ENCODE peak calls at places on chromosomes 12 and 14, in ten cellular contexts. One of them, this sample, is unnamed.

GRCh38 chr14:61527325-61528100 is 167.8 kb upstream of the HIF1A start:
- DNase-seq in CD4-positive, alpha-beta T cell: no peak
- DNase-seq in dorsolateral prefrontal cortex: no peak
- DNase-seq in H54: peak
- DNase-seq in stimulated activated CD8-positive, alpha-beta memory T cell treated with anti-CD3 and anti-CD28 coated beads, Interleukin-2, amount 100 ng/mL, for 48 hours: no peak
- DNase-seq in AG10803: peak
- DNase-seq in nucleus accumbens: no peak
- DNase-seq in ecto neural progenitor cell: no peak
- DNase-seq in KBM-7: no peak
- DNase-seq in midbrain: no peak
- DNase-seq in this sample: no peak

GRCh38 chr12:583251-583869 is 79.9 kb downstream of the NINJ2 start:
- DNase-seq in CD4-positive, alpha-beta T cell: no peak
- DNase-seq in dorsolateral prefrontal cortex: peak
- DNase-seq in H54: no peak
- DNase-seq in stimulated activated CD8-positive, alpha-beta memory T cell treated with anti-CD3 and anti-CD28 coated beads, Interleukin-2, amount 100 ng/mL, for 48 hours: no peak
- DNase-seq in AG10803: no peak
- DNase-seq in nucleus accumbens: no peak
- DNase-seq in ecto neural progenitor cell: peak
- DNase-seq in KBM-7: no peak
- DNase-seq in midbrain: no peak
- DNase-seq in this sample: no peak

GRCh38 chr12:70982991-70983390 is 62.5 kb upstream of the PTPRR start:
- DNase-seq in CD4-positive, alpha-beta T cell: no peak
- DNase-seq in dorsolateral prefrontal cortex: no peak
- DNase-seq in H54: no peak
- DNase-seq in stimulated activated CD8-positive, alpha-beta memory T cell treated with anti-CD3 and anti-CD28 coated beads, Interleukin-2, amount 100 ng/mL, for 48 hours: no peak
- DNase-seq in AG10803: peak
- DNase-seq in nucleus accumbens: no peak
- DNase-seq in ecto neural progenitor cell: no peak
- DNase-seq in KBM-7: no peak
- DNase-seq in midbrain: no peak
- DNase-seq in this sample: no peak

GRCh38 chr12:94110258-94110657 is 38.1 kb upstream of the PLXNC1 start:
- DNase-seq in CD4-positive, alpha-beta T cell: no peak
- DNase-seq in dorsolateral prefrontal cortex: no peak
- DNase-seq in H54: no peak
- DNase-seq in stimulated activated CD8-positive, alpha-beta memory T cell treated with anti-CD3 and anti-CD28 coated beads, Interleukin-2, amount 100 ng/mL, for 48 hours: no peak
- DNase-seq in AG10803: no peak
- DNase-seq in nucleus accumbens: no peak
- DNase-seq in ecto neural progenitor cell: no peak
- DNase-seq in KBM-7: no peak
- DNase-seq in midbrain: no peak
- DNase-seq in this sample: no peak

GRCh38 chr12:105573574-105573973 is 243.1 kb downstream of the C12orf75 start:
- DNase-seq in CD4-positive, alpha-beta T cell: no peak
- DNase-seq in dorsolateral prefrontal cortex: no peak
- DNase-seq in H54: no peak
- DNase-seq in stimulated activated CD8-positive, alpha-beta memory T cell treated with anti-CD3 and anti-CD28 coated beads, Interleukin-2, amount 100 ng/mL, for 48 hours: no peak
- DNase-seq in AG10803: no peak
- DNase-seq in nucleus accumbens: no peak
- DNase-seq in ecto neural progenitor cell: no peak
- DNase-seq in KBM-7: no peak
- DNase-seq in midbrain: no peak
- DNase-seq in this sample: no peak

GRCh38 chr14:95463173-95463901 is 53.1 kb downstream of the SYNE3 start:
- DNase-seq in CD4-positive, alpha-beta T cell: peak
- DNase-seq in dorsolateral prefrontal cortex: no peak
- DNase-seq in H54: no peak
- DNase-seq in stimulated activated CD8-positive, alpha-beta memory T cell treated with anti-CD3 and anti-CD28 coated beads, Interleukin-2, amount 100 ng/mL, for 48 hours: no peak
- DNase-seq in AG10803: no peak
- DNase-seq in nucleus accumbens: no peak
- DNase-seq in ecto neural progenitor cell: no peak
- DNase-seq in KBM-7: peak
- DNase-seq in midbrain: no peak
- DNase-seq in this sample: peak

GRCh38 chr14:104184506-104184905 is 46.1 kb downstream of the KIF26A start:
- DNase-seq in CD4-positive, alpha-beta T cell: no peak
- DNase-seq in dorsolateral prefrontal cortex: no peak
- DNase-seq in H54: no peak
- DNase-seq in stimulated activated CD8-positive, alpha-beta memory T cell treated with anti-CD3 and anti-CD28 coated beads, Interleukin-2, amount 100 ng/mL, for 48 hours: no peak
- DNase-seq in AG10803: no peak
- DNase-seq in nucleus accumbens: no peak
- DNase-seq in ecto neural progenitor cell: no peak
- DNase-seq in KBM-7: no peak
- DNase-seq in midbrain: no peak
- DNase-seq in this sample: no peak

GRCh38 chr12:94994312-94994711 is 9.2 kb downstream of the NDUFA12 start:
- DNase-seq in CD4-positive, alpha-beta T cell: no peak
- DNase-seq in dorsolateral prefrontal cortex: no peak
- DNase-seq in H54: peak
- DNase-seq in stimulated activated CD8-positive, alpha-beta memory T cell treated with anti-CD3 and anti-CD28 coated beads, Interleukin-2, amount 100 ng/mL, for 48 hours: no peak
- DNase-seq in AG10803: peak
- DNase-seq in nucleus accumbens: peak
- DNase-seq in ecto neural progenitor cell: no peak
- DNase-seq in KBM-7: no peak
- DNase-seq in midbrain: no peak
- DNase-seq in this sample: no peak

GRCh38 chr12:119258149-119258548 is 76.4 kb upstream of the CCDC60 start:
- DNase-seq in CD4-positive, alpha-beta T cell: no peak
- DNase-seq in dorsolateral prefrontal cortex: no peak
- DNase-seq in H54: no peak
- DNase-seq in stimulated activated CD8-positive, alpha-beta memory T cell treated with anti-CD3 and anti-CD28 coated beads, Interleukin-2, amount 100 ng/mL, for 48 hours: no peak
- DNase-seq in AG10803: no peak
- DNase-seq in nucleus accumbens: no peak
- DNase-seq in ecto neural progenitor cell: no peak
- DNase-seq in KBM-7: peak
- DNase-seq in midbrain: no peak
- DNase-seq in this sample: no peak

GRCh38 chr14:103382375-103382774 is 2.8 kb upstream of the MARK3 start:
- DNase-seq in CD4-positive, alpha-beta T cell: no peak
- DNase-seq in dorsolateral prefrontal cortex: no peak
- DNase-seq in H54: no peak
- DNase-seq in stimulated activated CD8-positive, alpha-beta memory T cell treated with anti-CD3 and anti-CD28 coated beads, Interleukin-2, amount 100 ng/mL, for 48 hours: no peak
- DNase-seq in AG10803: peak
- DNase-seq in nucleus accumbens: no peak
- DNase-seq in ecto neural progenitor cell: no peak
- DNase-seq in KBM-7: no peak
- DNase-seq in midbrain: no peak
- DNase-seq in this sample: no peak

GRCh38 chr12:13091831-13092230 is 11.6 kb downstream of the GSG1 start:
- DNase-seq in CD4-positive, alpha-beta T cell: no peak
- DNase-seq in dorsolateral prefrontal cortex: no peak
- DNase-seq in H54: no peak
- DNase-seq in stimulated activated CD8-positive, alpha-beta memory T cell treated with anti-CD3 and anti-CD28 coated beads, Interleukin-2, amount 100 ng/mL, for 48 hours: no peak
- DNase-seq in AG10803: no peak
- DNase-seq in nucleus accumbens: no peak
- DNase-seq in ecto neural progenitor cell: no peak
- DNase-seq in KBM-7: no peak
- DNase-seq in midbrain: no peak
- DNase-seq in this sample: no peak

GRCh38 chr14:68568907-68569545 is 223.8 kb downstream of the ZFP36L1 start:
- DNase-seq in CD4-positive, alpha-beta T cell: no peak
- DNase-seq in dorsolateral prefrontal cortex: no peak
- DNase-seq in H54: no peak
- DNase-seq in stimulated activated CD8-positive, alpha-beta memory T cell treated with anti-CD3 and anti-CD28 coated beads, Interleukin-2, amount 100 ng/mL, for 48 hours: no peak
- DNase-seq in AG10803: no peak
- DNase-seq in nucleus accumbens: no peak
- DNase-seq in ecto neural progenitor cell: peak
- DNase-seq in KBM-7: no peak
- DNase-seq in midbrain: no peak
- DNase-seq in this sample: no peak

GRCh38 chr12:2363836-2364565 is 311.2 kb downstream of the CACNA1C start:
- DNase-seq in CD4-positive, alpha-beta T cell: no peak
- DNase-seq in dorsolateral prefrontal cortex: no peak
- DNase-seq in H54: no peak
- DNase-seq in stimulated activated CD8-positive, alpha-beta memory T cell treated with anti-CD3 and anti-CD28 coated beads, Interleukin-2, amount 100 ng/mL, for 48 hours: no peak
- DNase-seq in AG10803: no peak
- DNase-seq in nucleus accumbens: no peak
- DNase-seq in ecto neural progenitor cell: no peak
- DNase-seq in KBM-7: no peak
- DNase-seq in midbrain: no peak
- DNase-seq in this sample: no peak

GRCh38 chr12:561908-562593 is 101.2 kb downstream of the NINJ2 start:
- DNase-seq in CD4-positive, alpha-beta T cell: no peak
- DNase-seq in dorsolateral prefrontal cortex: no peak
- DNase-seq in H54: no peak
- DNase-seq in stimulated activated CD8-positive, alpha-beta memory T cell treated with anti-CD3 and anti-CD28 coated beads, Interleukin-2, amount 100 ng/mL, for 48 hours: no peak
- DNase-seq in AG10803: no peak
- DNase-seq in nucleus accumbens: no peak
- DNase-seq in ecto neural progenitor cell: no peak
- DNase-seq in KBM-7: peak
- DNase-seq in midbrain: no peak
- DNase-seq in this sample: no peak

GRCh38 chr12:21940972-21941521 is at the start of gene ABCC9:
- DNase-seq in CD4-positive, alpha-beta T cell: no peak
- DNase-seq in dorsolateral prefrontal cortex: no peak
- DNase-seq in H54: no peak
- DNase-seq in stimulated activated CD8-positive, alpha-beta memory T cell treated with anti-CD3 and anti-CD28 coated beads, Interleukin-2, amount 100 ng/mL, for 48 hours: no peak
- DNase-seq in AG10803: peak
- DNase-seq in nucleus accumbens: no peak
- DNase-seq in ecto neural progenitor cell: peak
- DNase-seq in KBM-7: no peak
- DNase-seq in midbrain: peak
- DNase-seq in this sample: no peak

GRCh38 chr12:132071837-132072384 is 72.2 kb downstream of the DDX51 start:
- DNase-seq in CD4-positive, alpha-beta T cell: no peak
- DNase-seq in dorsolateral prefrontal cortex: no peak
- DNase-seq in H54: no peak
- DNase-seq in stimulated activated CD8-positive, alpha-beta memory T cell treated with anti-CD3 and anti-CD28 coated beads, Interleukin-2, amount 100 ng/mL, for 48 hours: no peak
- DNase-seq in AG10803: no peak
- DNase-seq in nucleus accumbens: no peak
- DNase-seq in ecto neural progenitor cell: no peak
- DNase-seq in KBM-7: no peak
- DNase-seq in midbrain: no peak
- DNase-seq in this sample: no peak

GRCh38 chr12:113314121-113314529 is 20.8 kb downstream of the SLC8B1 start:
- DNase-seq in CD4-positive, alpha-beta T cell: no peak
- DNase-seq in dorsolateral prefrontal cortex: no peak
- DNase-seq in H54: no peak
- DNase-seq in stimulated activated CD8-positive, alpha-beta memory T cell treated with anti-CD3 and anti-CD28 coated beads, Interleukin-2, amount 100 ng/mL, for 48 hours: no peak
- DNase-seq in AG10803: no peak
- DNase-seq in nucleus accumbens: no peak
- DNase-seq in ecto neural progenitor cell: no peak
- DNase-seq in KBM-7: no peak
- DNase-seq in midbrain: no peak
- DNase-seq in this sample: no peak

GRCh38 chr14:50758279-50758678 is 72.7 kb downstream of the NIN start:
- DNase-seq in CD4-positive, alpha-beta T cell: no peak
- DNase-seq in dorsolateral prefrontal cortex: no peak
- DNase-seq in H54: no peak
- DNase-seq in stimulated activated CD8-positive, alpha-beta memory T cell treated with anti-CD3 and anti-CD28 coated beads, Interleukin-2, amount 100 ng/mL, for 48 hours: no peak
- DNase-seq in AG10803: no peak
- DNase-seq in nucleus accumbens: no peak
- DNase-seq in ecto neural progenitor cell: no peak
- DNase-seq in KBM-7: no peak
- DNase-seq in midbrain: no peak
- DNase-seq in this sample: no peak

GRCh38 chr12:115451785-115452736 is 768.1 kb upstream of the TBX3 start:
- DNase-seq in CD4-positive, alpha-beta T cell: no peak
- DNase-seq in dorsolateral prefrontal cortex: no peak
- DNase-seq in H54: no peak
- DNase-seq in stimulated activated CD8-positive, alpha-beta memory T cell treated with anti-CD3 and anti-CD28 coated beads, Interleukin-2, amount 100 ng/mL, for 48 hours: peak
- DNase-seq in AG10803: no peak
- DNase-seq in nucleus accumbens: no peak
- DNase-seq in ecto neural progenitor cell: peak
- DNase-seq in KBM-7: peak
- DNase-seq in midbrain: peak
- DNase-seq in this sample: no peak

This sample was measured in naive thymus-derived CD8-positive, alpha-beta T cell.